ENCODE peak calls at places on chromosome X, in six cellular contexts. One of them, this sample, is unnamed. For H3K36me3, the result is how much of the 10 kb centered on the place peaks cover.

GRCh38 chrX:118116308-118117068 is at the start of gene KLHL13:
- DNase-seq in CD8-positive, alpha-beta memory T cell: no peak
- DNase-seq in astrocyte: no peak
- DNase-seq in PC-9: no peak
- DNase-seq in naive thymus-derived CD4-positive, alpha-beta T cell: peak
- DNase-seq in esophagus muscularis mucosa: no peak
- DNase-seq in this sample: no peak

GRCh38 chrX:131985526-131986049 is 37.5 kb upstream of the STK26 start:
- DNase-seq in astrocyte: no peak
- DNase-seq in CD8-positive, alpha-beta memory T cell: no peak
- DNase-seq in esophagus muscularis mucosa: no peak
- DNase-seq in PC-9: no peak
- DNase-seq in naive thymus-derived CD4-positive, alpha-beta T cell: no peak
- DNase-seq in this sample: no peak

GRCh38 chrX:13101439-13102139 is 57.2 kb upstream of the FAM9C start:
- DNase-seq in astrocyte: peak
- DNase-seq in esophagus muscularis mucosa: no peak
- DNase-seq in naive thymus-derived CD4-positive, alpha-beta T cell: no peak
- DNase-seq in CD8-positive, alpha-beta memory T cell: no peak
- DNase-seq in PC-9: peak
- DNase-seq in this sample: peak

GRCh38 chrX:10677490-10677889 is 57.1 kb upstream of the MID1 start:
- DNase-seq in CD8-positive, alpha-beta memory T cell: no peak
- DNase-seq in esophagus muscularis mucosa: no peak
- DNase-seq in naive thymus-derived CD4-positive, alpha-beta T cell: no peak
- DNase-seq in astrocyte: no peak
- DNase-seq in PC-9: no peak
- DNase-seq in this sample: no peak

GRCh38 chrX:46621572-46621971 is 48.0 kb downstream of the CHST7 start:
- DNase-seq in PC-9: no peak
- DNase-seq in naive thymus-derived CD4-positive, alpha-beta T cell: no peak
- DNase-seq in esophagus muscularis mucosa: no peak
- DNase-seq in CD8-positive, alpha-beta memory T cell: no peak
- DNase-seq in astrocyte: no peak
- DNase-seq in this sample: no peak

GRCh38 chrX:151753313-151754041 is 18.9 kb downstream of the CNGA2 start:
- DNase-seq in naive thymus-derived CD4-positive, alpha-beta T cell: no peak
- DNase-seq in PC-9: peak
- DNase-seq in astrocyte: peak
- DNase-seq in esophagus muscularis mucosa: no peak
- DNase-seq in CD8-positive, alpha-beta memory T cell: no peak
- DNase-seq in this sample: no peak

GRCh38 chrX:42442745-42443144 is 335.2 kb downstream of the PPP1R2C start:
- DNase-seq in astrocyte: no peak
- DNase-seq in CD8-positive, alpha-beta memory T cell: no peak
- DNase-seq in esophagus muscularis mucosa: no peak
- DNase-seq in naive thymus-derived CD4-positive, alpha-beta T cell: no peak
- DNase-seq in PC-9: no peak
- DNase-seq in this sample: no peak

GRCh38 chrX:108224218-108224617 is 132.6 kb downstream of the ATG4A start:
- DNase-seq in astrocyte: no peak
- DNase-seq in naive thymus-derived CD4-positive, alpha-beta T cell: no peak
- DNase-seq in PC-9: no peak
- DNase-seq in esophagus muscularis mucosa: no peak
- DNase-seq in CD8-positive, alpha-beta memory T cell: no peak
- DNase-seq in this sample: peak

GRCh38 chrX:133580630-133581029 is 165.3 kb upstream of the GPC4 start:
- DNase-seq in PC-9: no peak
- DNase-seq in esophagus muscularis mucosa: no peak
- DNase-seq in astrocyte: peak
- DNase-seq in naive thymus-derived CD4-positive, alpha-beta T cell: no peak
- DNase-seq in CD8-positive, alpha-beta memory T cell: no peak
- DNase-seq in this sample: no peak

GRCh38 chrX:22686138-22686541 is 313.6 kb upstream of the DDX53 start:
- DNase-seq in naive thymus-derived CD4-positive, alpha-beta T cell: no peak
- DNase-seq in CD8-positive, alpha-beta memory T cell: no peak
- DNase-seq in astrocyte: peak
- DNase-seq in PC-9: no peak
- DNase-seq in esophagus muscularis mucosa: no peak
- DNase-seq in this sample: peak

DNA sequence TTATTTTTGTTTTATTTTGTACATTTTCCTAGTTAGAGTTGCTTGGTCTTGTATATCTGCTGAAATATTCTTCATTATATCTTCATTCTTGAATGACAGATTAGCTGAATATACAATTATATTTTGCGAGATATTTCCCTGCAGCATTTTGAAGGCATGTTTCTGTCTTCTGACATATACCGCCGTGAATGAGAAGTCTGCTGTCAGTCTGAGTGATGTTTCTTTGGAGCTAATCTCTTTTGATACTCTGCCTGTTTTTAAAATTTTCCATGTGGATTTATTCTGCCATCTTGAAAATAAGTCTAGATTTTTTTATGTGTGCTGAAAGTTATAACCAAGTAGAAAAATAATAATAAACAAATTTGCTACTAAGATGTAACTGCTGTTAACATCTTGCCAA is 148.5 kb downstream of the MAGEC1 start:
- DNase-seq in CD8-positive, alpha-beta memory T cell: no peak
- DNase-seq in PC-9: no peak
- DNase-seq in astrocyte: no peak
- DNase-seq in esophagus muscularis mucosa: no peak
- DNase-seq in naive thymus-derived CD4-positive, alpha-beta T cell: no peak
- DNase-seq in this sample: no peak
- H3K36me3 ChIP-seq in CD8-positive, alpha-beta memory T cell: under half
- H3K36me3 ChIP-seq in PC-9: under half
- H3K36me3 ChIP-seq in astrocyte: under half
- H3K36me3 ChIP-seq in esophagus muscularis mucosa: under half
- H3K36me3 ChIP-seq in naive thymus-derived CD4-positive, alpha-beta T cell: under half
- H3K36me3 ChIP-seq in this sample: under half

DNA sequence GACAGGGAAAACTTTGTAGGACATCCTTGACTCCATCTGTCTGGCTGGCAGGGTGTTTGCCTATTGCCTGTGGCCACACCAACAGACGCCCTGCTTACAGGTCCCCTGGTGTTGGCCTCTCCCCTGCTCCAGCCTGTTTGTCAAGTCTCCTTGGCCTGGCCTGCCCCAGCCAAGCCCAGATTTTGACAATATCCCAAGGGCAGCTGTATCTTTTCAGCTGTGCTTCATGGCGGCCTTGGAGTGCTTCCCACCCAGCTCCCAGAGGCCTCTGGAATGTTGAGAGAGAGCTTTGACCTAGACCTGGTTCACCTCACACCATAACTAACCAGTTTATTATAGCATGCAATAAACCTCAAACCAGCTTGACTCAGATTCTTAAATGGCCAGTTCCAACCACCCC is 204.0 kb upstream of the NHS start:
- DNase-seq in naive thymus-derived CD4-positive, alpha-beta T cell: no peak
- DNase-seq in esophagus muscularis mucosa: no peak
- DNase-seq in astrocyte: no peak
- DNase-seq in CD8-positive, alpha-beta memory T cell: no peak
- DNase-seq in PC-9: no peak
- DNase-seq in this sample: no peak
- H3K4me3 ChIP-seq in naive thymus-derived CD4-positive, alpha-beta T cell: no peak
- H3K4me3 ChIP-seq in esophagus muscularis mucosa: no peak
- H3K4me3 ChIP-seq in astrocyte: no peak
- H3K4me3 ChIP-seq in CD8-positive, alpha-beta memory T cell: no peak
- H3K4me3 ChIP-seq in PC-9: no peak
- H3K4me3 ChIP-seq in this sample: no peak

DNA sequence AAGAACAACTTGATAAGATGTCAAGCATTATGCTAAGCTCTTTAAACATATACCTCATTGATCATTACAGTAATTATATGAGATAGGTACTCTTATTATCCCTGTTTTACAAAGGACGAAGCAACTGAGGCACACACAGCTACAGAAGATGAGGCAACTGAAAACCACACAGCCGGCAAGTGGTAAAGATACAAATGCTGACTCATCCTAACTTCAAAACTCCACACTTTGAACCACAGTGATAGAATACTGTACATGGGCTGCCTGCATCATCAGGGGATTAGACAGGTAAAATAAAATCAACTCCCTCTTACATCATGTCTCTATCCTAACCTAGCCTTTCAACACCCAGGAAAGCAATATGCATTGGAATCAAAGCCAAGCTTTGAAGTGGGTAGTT is 47.8 kb downstream of the LHFPL1 start:
- DNase-seq in astrocyte: no peak
- DNase-seq in esophagus muscularis mucosa: no peak
- DNase-seq in CD8-positive, alpha-beta memory T cell: no peak
- DNase-seq in naive thymus-derived CD4-positive, alpha-beta T cell: no peak
- DNase-seq in PC-9: no peak
- DNase-seq in this sample: no peak
- H3K36me3 ChIP-seq in astrocyte: under half
- H3K36me3 ChIP-seq in esophagus muscularis mucosa: under half
- H3K36me3 ChIP-seq in CD8-positive, alpha-beta memory T cell: under half
- H3K36me3 ChIP-seq in naive thymus-derived CD4-positive, alpha-beta T cell: under half
- H3K36me3 ChIP-seq in PC-9: under half
- H3K36me3 ChIP-seq in this sample: under half

DNA sequence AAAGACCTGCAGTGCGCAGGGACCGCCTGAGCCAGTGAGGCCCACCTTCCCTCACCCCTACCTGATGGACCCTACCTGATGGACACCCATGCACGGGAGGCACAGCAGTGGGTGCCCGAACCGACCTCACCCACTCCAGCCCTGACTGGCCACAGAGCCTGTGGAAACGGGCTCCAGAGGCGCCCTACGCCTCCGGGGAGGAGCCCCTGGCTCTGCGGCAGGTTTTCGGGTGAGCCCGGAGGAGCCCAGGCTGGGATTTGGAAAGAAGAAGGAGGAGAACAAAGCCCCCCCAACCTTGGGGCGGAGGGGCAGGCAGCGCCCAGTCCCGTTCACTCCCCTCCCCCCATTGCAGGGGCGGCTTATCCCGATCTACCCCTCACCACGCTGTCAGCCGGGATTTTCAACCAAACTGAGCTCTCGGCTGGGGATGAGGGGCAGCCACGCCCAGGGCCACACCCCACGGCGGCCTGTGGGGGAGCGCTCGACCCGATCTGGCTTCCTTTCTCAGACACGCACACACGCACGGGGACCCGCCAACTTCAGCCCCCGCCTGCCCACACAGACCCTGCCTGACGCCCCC is 675 bp downstream of the L1CAM start:
- DNase-seq in astrocyte: no peak
- DNase-seq in esophagus muscularis mucosa: no peak
- DNase-seq in naive thymus-derived CD4-positive, alpha-beta T cell: no peak
- DNase-seq in CD8-positive, alpha-beta memory T cell: no peak
- DNase-seq in PC-9: no peak
- DNase-seq in this sample: no peak
- H3K4me3 ChIP-seq in astrocyte: no peak
- H3K4me3 ChIP-seq in esophagus muscularis mucosa: peak
- H3K4me3 ChIP-seq in naive thymus-derived CD4-positive, alpha-beta T cell: no peak
- H3K4me3 ChIP-seq in CD8-positive, alpha-beta memory T cell: no peak
- H3K4me3 ChIP-seq in PC-9: no peak
- H3K4me3 ChIP-seq in this sample: peak

GRCh38 chrX:154358011-154358410 is 16.4 kb downstream of the FLNA start:
- DNase-seq in CD8-positive, alpha-beta memory T cell: no peak
- DNase-seq in PC-9: no peak
- DNase-seq in astrocyte: no peak
- DNase-seq in naive thymus-derived CD4-positive, alpha-beta T cell: no peak
- DNase-seq in esophagus muscularis mucosa: no peak
- DNase-seq in this sample: no peak
- H3K36me3 ChIP-seq in CD8-positive, alpha-beta memory T cell: half or more
- H3K36me3 ChIP-seq in PC-9: under half
- H3K36me3 ChIP-seq in astrocyte: under half
- H3K36me3 ChIP-seq in naive thymus-derived CD4-positive, alpha-beta T cell: half or more
- H3K36me3 ChIP-seq in esophagus muscularis mucosa: half or more
- H3K36me3 ChIP-seq in this sample: under half